ENCODE peak calls at places on chromosomes 4 and X, in six cellular contexts. One of them, this sample, is unnamed.

GRCh38 chr4:124883642-124884041 is 171.1 kb upstream of the ANKRD50 start:
- DNase-seq in NCI-H1417: no peak
- DNase-seq in brain microvascular endothelial cell: peak
- DNase-seq in LoVo: no peak
- DNase-seq in H9: no peak
- DNase-seq in fibroblast of pulmonary artery: peak
- DNase-seq in this sample: no peak

GRCh38 chrX:23554304-23554703 is 113.0 kb upstream of the PRDX4 start:
- DNase-seq in NCI-H1417: peak
- DNase-seq in brain microvascular endothelial cell: peak
- DNase-seq in LoVo: peak
- DNase-seq in H9: no peak
- DNase-seq in fibroblast of pulmonary artery: peak
- DNase-seq in this sample: no peak

GRCh38 chr4:4848540-4848939 is 10.9 kb upstream of the MSX1 start:
- DNase-seq in NCI-H1417: no peak
- DNase-seq in brain microvascular endothelial cell: no peak
- DNase-seq in LoVo: no peak
- DNase-seq in H9: no peak
- DNase-seq in fibroblast of pulmonary artery: no peak
- DNase-seq in this sample: no peak

GRCh38 chr4:87250294-87250693 is 29.9 kb upstream of the KLHL8 start:
- DNase-seq in NCI-H1417: no peak
- DNase-seq in brain microvascular endothelial cell: no peak
- DNase-seq in LoVo: no peak
- DNase-seq in H9: no peak
- DNase-seq in fibroblast of pulmonary artery: no peak
- DNase-seq in this sample: no peak

GRCh38 chr4:156830356-156830755 is 141.2 kb downstream of the PDGFC start:
- DNase-seq in NCI-H1417: no peak
- DNase-seq in brain microvascular endothelial cell: peak
- DNase-seq in LoVo: no peak
- DNase-seq in H9: no peak
- DNase-seq in fibroblast of pulmonary artery: peak
- DNase-seq in this sample: no peak

GRCh38 chr4:188930822-188931221 is 791.6 kb downstream of the TRIML1 start:
- DNase-seq in NCI-H1417: peak
- DNase-seq in brain microvascular endothelial cell: no peak
- DNase-seq in LoVo: no peak
- DNase-seq in H9: no peak
- DNase-seq in fibroblast of pulmonary artery: no peak
- DNase-seq in this sample: no peak

GRCh38 chr4:127469575-127470289 is 163.0 kb upstream of the INTU start:
- DNase-seq in NCI-H1417: no peak
- DNase-seq in brain microvascular endothelial cell: no peak
- DNase-seq in LoVo: no peak
- DNase-seq in H9: no peak
- DNase-seq in fibroblast of pulmonary artery: no peak
- DNase-seq in this sample: no peak

GRCh38 chr4:128649575-128650205 is 159.8 kb upstream of the JADE1 start:
- DNase-seq in NCI-H1417: no peak
- DNase-seq in brain microvascular endothelial cell: peak
- DNase-seq in LoVo: peak
- DNase-seq in H9: no peak
- DNase-seq in fibroblast of pulmonary artery: peak
- DNase-seq in this sample: no peak

GRCh38 chrX:49266536-49267445 is 2.3 kb upstream of the FOXP3 start:
- DNase-seq in NCI-H1417: no peak
- DNase-seq in brain microvascular endothelial cell: no peak
- DNase-seq in LoVo: no peak
- DNase-seq in H9: no peak
- DNase-seq in fibroblast of pulmonary artery: no peak
- DNase-seq in this sample: no peak

GRCh38 chr4:39587881-39588280 is 50.8 kb downstream of the SMIM14 start:
- DNase-seq in NCI-H1417: no peak
- DNase-seq in brain microvascular endothelial cell: peak
- DNase-seq in LoVo: no peak
- DNase-seq in H9: no peak
- DNase-seq in fibroblast of pulmonary artery: peak
- DNase-seq in this sample: no peak

GRCh38 chrX:42246814-42247213 is 323.5 kb upstream of the CASK start:
- DNase-seq in NCI-H1417: peak
- DNase-seq in brain microvascular endothelial cell: no peak
- DNase-seq in LoVo: no peak
- DNase-seq in H9: no peak
- DNase-seq in fibroblast of pulmonary artery: peak
- DNase-seq in this sample: no peak

GRCh38 chr4:120922390-120923200 is at the start of gene PRDM5:
- DNase-seq in NCI-H1417: peak
- DNase-seq in brain microvascular endothelial cell: peak
- DNase-seq in LoVo: peak
- DNase-seq in H9: peak
- DNase-seq in fibroblast of pulmonary artery: peak
- DNase-seq in this sample: no peak

GRCh38 chr4:165198329-165198728 is 9.0 kb upstream of the KLHL2 start:
- DNase-seq in NCI-H1417: no peak
- DNase-seq in brain microvascular endothelial cell: no peak
- DNase-seq in LoVo: no peak
- DNase-seq in H9: no peak
- DNase-seq in fibroblast of pulmonary artery: no peak
- DNase-seq in this sample: no peak

GRCh38 chr4:53899544-53900274 is 164.7 kb downstream of the CHIC2 start:
- DNase-seq in NCI-H1417: no peak
- DNase-seq in brain microvascular endothelial cell: no peak
- DNase-seq in LoVo: no peak
- DNase-seq in H9: no peak
- DNase-seq in fibroblast of pulmonary artery: peak
- DNase-seq in this sample: no peak

GRCh38 chrX:46710425-46710824 is 48.5 kb downstream of the SLC9A7 start:
- DNase-seq in NCI-H1417: no peak
- DNase-seq in brain microvascular endothelial cell: peak
- DNase-seq in LoVo: no peak
- DNase-seq in H9: no peak
- DNase-seq in fibroblast of pulmonary artery: peak
- DNase-seq in this sample: peak

GRCh38 chr4:151099976-151100417 is 569 bp downstream of the RPS3A start:
- DNase-seq in NCI-H1417: no peak
- DNase-seq in brain microvascular endothelial cell: no peak
- DNase-seq in LoVo: no peak
- DNase-seq in H9: no peak
- DNase-seq in fibroblast of pulmonary artery: peak
- DNase-seq in this sample: no peak

This sample was measured in epithelial cell of prostate.